ENCODE peak calls at places on chromosomes 1 and 21, in nine cellular contexts. U is endothelial cell, X is B cell, S is tibial artery, R is MCF 10A, M is nephron progenitor cell, Z is neural progenitor cell, E is fibroblast of pulmonary artery, W is astrocyte of the spinal cord. P is an unnamed sample.

GRCh38 chr21:38869196-38869595 is 63.5 kb downstream of the ETS2 start:
- DNase-seq in M (no peak), U (no peak), R (no peak), E (no peak), W (no peak), X (no peak), Z (no peak), S (no peak), P (no peak)

GRCh38 chr1:232462200-232462599 is 167.7 kb downstream of the SIPA1L2 start:
- DNase-seq in U (no peak), M (no peak), W (no peak), E (no peak), Z (no peak), S (no peak), R (peak), X (no peak), P (no peak)

GRCh38 chr1:93703649-93704048 is 22.0 kb upstream of the BCAR3 start:
- DNase-seq in S (no peak), X (no peak), E (no peak), R (peak), Z (no peak), M (no peak), U (no peak), W (no peak), P (no peak)

GRCh38 chr1:166017395-166017794 is 149.4 kb downstream of the FAM78B start:
- DNase-seq in E (no peak), U (peak), W (no peak), X (no peak), M (peak), R (no peak), S (no peak), Z (peak), P (no peak)

GRCh38 chr1:241990040-241990439 is 8.9 kb downstream of the MAP1LC3C start:
- DNase-seq in U (no peak), R (peak), S (peak), M (no peak), X (no peak), E (peak), W (peak), Z (no peak), P (no peak)

GRCh38 chr1:94522304-94522703 is 19.3 kb downstream of the F3 start:
- DNase-seq in X (no peak), M (peak), U (no peak), S (no peak), E (peak), Z (peak), W (peak), R (peak), P (no peak)

GRCh38 chr21:29077651-29078090 is 4.2 kb upstream of the CCT8 start:
- DNase-seq in M (no peak), S (no peak), R (no peak), E (peak), Z (no peak), X (peak), U (no peak), W (peak), P (no peak)

GRCh38 chr1:247212914-247213617 is 41.2 kb upstream of the ZNF124 start:
- DNase-seq in M (no peak), W (no peak), U (no peak), X (no peak), S (no peak), E (no peak), R (peak), Z (no peak), P (no peak)

GRCh38 chr1:67945733-67946374 is 104.6 kb downstream of the DIRAS3 start:
- DNase-seq in E (no peak), Z (no peak), M (peak), S (no peak), W (peak), U (no peak), R (no peak), X (no peak), P (no peak)

GRCh38 chr21:36155603-36156338 is 853 bp upstream of the DOP1B start:
- DNase-seq in M (no peak), R (no peak), S (peak), X (no peak), W (no peak), Z (peak), E (no peak), U (no peak), P (no peak)

GRCh38 chr1:61285371-61285885 is 203.1 kb downstream of the NFIA start:
- DNase-seq in E (no peak), S (no peak), M (no peak), R (no peak), W (no peak), X (no peak), U (no peak), Z (no peak), P (no peak)

GRCh38 chr1:45325816-45326506 is 734 bp upstream of the HPDL start:
- DNase-seq in Z (no peak), R (no peak), S (peak), M (no peak), E (peak), X (no peak), U (no peak), W (no peak), P (no peak)

GRCh38 chr1:14970115-14970798 is 183.3 kb upstream of the TMEM51 start:
- DNase-seq in W (peak), S (peak), Z (peak), E (peak), U (no peak), M (no peak), X (no peak), R (peak), P (no peak)

GRCh38 chr1:240190881-240191385 is 99.2 kb downstream of the FMN2 start:
- DNase-seq in E (peak), Z (peak), W (peak), M (peak), R (peak), S (no peak), X (no peak), U (no peak), P (no peak)

GRCh38 chr1:47792786-47793185 is 204.4 kb downstream of the TRABD2B start:
- DNase-seq in E (no peak), S (no peak), M (no peak), R (no peak), U (no peak), W (no peak), X (no peak), Z (no peak), P (no peak)

GRCh38 chr1:32753532-32754281 is 51.1 kb upstream of the SYNC start:
- DNase-seq in S (peak), U (peak), Z (peak), M (peak), E (peak), X (peak), R (peak), W (peak), P (peak)

GRCh38 chr1:109610609-109611307 is 8.7 kb downstream of the GNAT2 start:
- DNase-seq in E (peak), U (no peak), M (no peak), W (peak), Z (no peak), R (no peak), X (no peak), S (no peak), P (no peak)

GRCh38 chr21:36203603-36203889 is 46.9 kb downstream of the DOP1B start:
- DNase-seq in Z (no peak), X (no peak), M (no peak), W (peak), R (peak), U (no peak), E (peak), S (no peak), P (peak)

GRCh38 chr1:177996957-177997356 is 27.1 kb upstream of the SEC16B start:
- DNase-seq in W (no peak), E (no peak), R (no peak), Z (peak), M (no peak), S (no peak), U (no peak), X (no peak), P (no peak)

GRCh38 chr1:59561782-59562181 is 253.0 kb upstream of the HOOK1 start:
- DNase-seq in X (no peak), M (no peak), Z (no peak), E (no peak), U (no peak), W (no peak), R (no peak), S (no peak), P (no peak)

GRCh38 chr1:183731151-183731550 is 73.8 kb upstream of the RGL1 start:
- DNase-seq in S (no peak), Z (no peak), X (no peak), M (no peak), W (no peak), U (no peak), E (no peak), R (no peak), P (no peak)

GRCh38 chr1:155933591-155934096 is 569 bp downstream of the KHDC4 start:
- DNase-seq in M (no peak), X (peak), W (no peak), S (no peak), R (no peak), Z (no peak), U (no peak), E (no peak), P (no peak)

GRCh38 chr1:204323887-204324286 is 35.8 kb downstream of the PLEKHA6 start:
- DNase-seq in U (no peak), R (peak), S (no peak), Z (no peak), E (peak), M (no peak), W (peak), X (no peak), P (no peak)

GRCh38 chr21:46459356-46460112 is 843 bp downstream of the DIP2A start:
- DNase-seq in R (peak), U (peak), S (peak), X (peak), E (peak), Z (peak), W (peak), M (peak), P (peak)

GRCh38 chr1:217332426-217333065 is 298.3 kb downstream of the GPATCH2 start:
- DNase-seq in S (no peak), X (no peak), E (peak), M (no peak), Z (no peak), R (peak), U (no peak), W (no peak), P (no peak)

GRCh38 chr1:203144661-203145060 is 17.1 kb downstream of the ADORA1 start:
- DNase-seq in W (no peak), Z (no peak), U (no peak), M (no peak), S (no peak), R (no peak), E (peak), X (no peak), P (no peak)

GRCh38 chr1:212410231-212410825 is 4.4 kb downstream of the PACC1 start:
- DNase-seq in Z (no peak), U (no peak), W (no peak), E (no peak), X (no peak), S (no peak), R (no peak), M (no peak), P (no peak)

GRCh38 chr1:113930499-113931161 is 1.5 kb downstream of the HIPK1 start:
- DNase-seq in S (no peak), W (peak), U (peak), R (peak), X (peak), Z (peak), M (peak), E (peak), P (peak)

GRCh38 chr1:98260839-98261238 is 340.0 kb upstream of the DPYD start:
- DNase-seq in R (no peak), Z (no peak), M (no peak), U (no peak), W (no peak), E (no peak), S (no peak), X (no peak), P (no peak)

GRCh38 chr1:97740891-97741290 is 179.9 kb downstream of the DPYD start:
- DNase-seq in R (no peak), U (no peak), Z (peak), S (no peak), M (no peak), W (no peak), E (no peak), X (no peak), P (no peak)

GRCh38 chr21:36163780-36164426 is 7.3 kb downstream of the DOP1B start:
- DNase-seq in U (no peak), Z (no peak), R (no peak), E (no peak), W (no peak), M (peak), S (no peak), X (no peak), P (no peak)

GRCh38 chr1:202005958-202006357 is 4.4 kb upstream of the ELF3 start:
- DNase-seq in X (no peak), Z (no peak), E (peak), U (no peak), M (no peak), S (no peak), W (peak), R (peak), P (no peak)
- TF ChIP-seq CTCF in X (no peak), Z (peak), E (peak), U (peak), M (peak), S (peak), W (peak), R (peak), P (no peak)

GRCh38 chr1:31633117-31633516 is 11.6 kb downstream of the PEF1 start:
- DNase-seq in R (peak), X (no peak), E (no peak), S (no peak), U (peak), W (no peak), M (peak), Z (peak), P (peak)
- TF ChIP-seq CTCF in R (peak), X (peak), E (peak), S (peak), U (peak), W (peak), M (peak), Z (peak), P (peak)

DNA sequence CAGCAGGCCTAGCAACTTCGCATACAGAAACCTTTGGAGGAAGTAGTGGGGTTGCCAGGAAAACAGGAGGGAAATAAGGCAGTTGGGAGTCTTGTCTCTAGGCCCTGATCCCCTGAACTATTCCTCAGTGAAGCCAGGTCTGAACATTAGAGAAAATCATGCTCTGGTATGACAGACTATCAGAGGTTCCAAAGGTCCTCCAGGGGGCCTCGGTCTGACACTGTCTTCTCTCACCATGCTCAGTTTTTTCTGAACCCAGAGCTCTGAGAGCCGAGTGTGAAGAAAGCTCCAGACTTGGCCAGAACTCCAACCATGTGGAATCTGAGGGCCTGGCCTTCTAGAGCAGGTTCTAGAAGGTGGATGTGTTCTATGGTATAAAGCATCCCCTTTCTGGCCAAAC is 4.0 kb downstream of the TOMM40L start:
- DNase-seq in S (no peak), X (no peak), M (no peak), R (peak), E (peak), U (no peak), W (no peak), Z (peak), P (no peak)
- TF ChIP-seq CTCF in S (no peak), X (no peak), M (no peak), R (no peak), E (no peak), U (no peak), W (no peak), Z (peak), P (no peak)

GRCh38 chr1:1407101-1407956 is at the start of gene MRPL20:
- DNase-seq in U (peak), M (peak), Z (peak), W (peak), E (peak), X (peak), R (peak), S (peak), P (peak)
- TF ChIP-seq CTCF in U (no peak), M (no peak), Z (no peak), W (peak), E (peak), X (peak), R (no peak), S (no peak), P (no peak)

GRCh38 chr1:90725341-90725960 is 8.3 kb upstream of the BARHL2 start:
- DNase-seq in W (no peak), M (peak), E (no peak), U (peak), Z (peak), X (no peak), S (no peak), R (no peak), P (peak)

GRCh38 chr1:90724926-90725325 is 7.8 kb upstream of the BARHL2 start:
- DNase-seq in S (no peak), M (no peak), R (no peak), Z (peak), W (no peak), U (no peak), X (no peak), E (no peak), P (no peak)

GRCh38 chr1:90722874-90723273 is 5.8 kb upstream of the BARHL2 start:
- DNase-seq in S (no peak), W (no peak), X (no peak), R (no peak), Z (no peak), U (no peak), E (no peak), M (no peak), P (peak)

GRCh38 chr1:90724361-90724760 is 7.3 kb upstream of the BARHL2 start:
- DNase-seq in Z (no peak), X (no peak), S (no peak), U (no peak), R (no peak), E (no peak), W (no peak), M (no peak), P (peak)

GRCh38 chr1:90723561-90724108 is 6.5 kb upstream of the BARHL2 start:
- DNase-seq in W (no peak), M (peak), R (no peak), S (no peak), X (no peak), U (peak), Z (peak), E (no peak), P (peak)
- TF ChIP-seq CTCF in W (no peak), M (peak), R (peak), S (no peak), X (no peak), U (peak), Z (peak), E (no peak), P (no peak)

GRCh38 chr1:185213086-185213485 is 56.1 kb downstream of the SWT1 start:
- DNase-seq in W (peak), M (no peak), S (no peak), X (no peak), U (no peak), R (no peak), Z (no peak), E (no peak), P (no peak)

GRCh38 chr1:185208626-185209170 is 51.7 kb downstream of the SWT1 start:
- DNase-seq in Z (no peak), X (no peak), W (peak), R (no peak), S (no peak), E (peak), M (no peak), U (no peak), P (no peak)

GRCh38 chr1:185207980-185208602 is 51.1 kb downstream of the SWT1 start:
- DNase-seq in X (no peak), S (no peak), M (no peak), R (peak), W (no peak), Z (no peak), U (no peak), E (no peak), P (no peak)

DNA sequence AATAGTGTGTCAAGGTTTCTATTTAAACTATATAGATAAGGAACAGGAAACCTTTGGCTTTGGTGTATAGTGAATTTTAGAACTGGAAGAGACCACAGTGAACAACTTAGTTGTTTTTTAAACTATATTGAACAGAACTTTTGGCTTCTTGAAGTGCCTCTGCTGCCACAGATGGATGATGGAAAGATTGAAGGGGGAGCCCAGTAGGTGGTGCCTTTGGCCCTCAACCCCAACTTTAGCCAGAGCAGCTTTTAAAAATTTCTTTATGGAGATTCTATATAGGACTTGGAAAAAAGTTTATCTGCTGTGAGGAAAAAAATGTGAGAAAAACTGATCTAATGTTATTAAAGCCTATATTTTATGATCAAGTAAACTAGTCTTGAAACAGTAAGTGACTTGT is 50.2 kb downstream of the SWT1 start:
- DNase-seq in R (no peak), M (no peak), S (no peak), W (no peak), Z (no peak), E (no peak), X (no peak), U (no peak), P (no peak)
- TF ChIP-seq CTCF in R (no peak), M (no peak), S (no peak), W (no peak), Z (no peak), E (no peak), X (no peak), U (no peak), P (no peak)